ENCODE peak calls at places on chromosomes 13 and 19, in six cellular contexts. A, E, Y, G, K and M are unnamed samples.

GRCh38 chr19:49447485-49448431 is 3.9 kb downstream of the PIH1D1 start:
- DNase-seq in A (no peak), E (no peak), Y (no peak), G (peak), K (no peak), M (peak)

GRCh38 chr19:32416749-32417469 is 11.3 kb downstream of the DPY19L3 start:
- DNase-seq in A (no peak), E (no peak), Y (no peak), G (no peak), K (no peak), M (no peak)

GRCh38 chr13:26528527-26528926 is 29.0 kb upstream of the WASF3 start:
- DNase-seq in A (no peak), E (no peak), Y (no peak), G (no peak), K (no peak), M (no peak)

GRCh38 chr13:106182404-106182803 is 353.1 kb downstream of the EFNB2 start:
- DNase-seq in A (no peak), E (no peak), Y (no peak), G (no peak), K (no peak), M (no peak)

GRCh38 chr13:32969516-32969941 is 46.7 kb upstream of the KL start:
- DNase-seq in A (no peak), E (no peak), Y (no peak), G (peak), K (no peak), M (no peak)

GRCh38 chr13:33785384-33785783 is 32.6 kb upstream of the RFC3 start:
- DNase-seq in A (no peak), E (no peak), Y (no peak), G (no peak), K (no peak), M (no peak)

GRCh38 chr13:95593462-95593861 is 40.9 kb downstream of the CLDN10 start:
- DNase-seq in A (no peak), E (no peak), Y (no peak), G (no peak), K (no peak), M (no peak)

GRCh38 chr13:21964686-21965085 is 293.8 kb downstream of the FGF9 start:
- DNase-seq in A (no peak), E (no peak), Y (no peak), G (no peak), K (no peak), M (no peak)

GRCh38 chr13:38630780-38631179 is 56.1 kb upstream of the FREM2 start:
- DNase-seq in A (no peak), E (no peak), Y (no peak), G (no peak), K (no peak), M (no peak)

GRCh38 chr19:29664753-29665214 is 477 bp upstream of the PLEKHF1 start:
- DNase-seq in A (no peak), E (no peak), Y (no peak), G (no peak), K (no peak), M (no peak)

GRCh38 chr19:29660835-29661234 is 4.4 kb upstream of the PLEKHF1 start:
- DNase-seq in A (no peak), E (peak), Y (no peak), G (no peak), K (no peak), M (no peak)

GRCh38 chr19:29663861-29664752 is 1.2 kb upstream of the PLEKHF1 start:
- DNase-seq in A (no peak), E (peak), Y (no peak), G (no peak), K (no peak), M (peak)

GRCh38 chr19:29662278-29662603 is 3.0 kb upstream of the PLEKHF1 start:
- DNase-seq in A (no peak), E (no peak), Y (no peak), G (no peak), K (no peak), M (no peak)

DNA sequence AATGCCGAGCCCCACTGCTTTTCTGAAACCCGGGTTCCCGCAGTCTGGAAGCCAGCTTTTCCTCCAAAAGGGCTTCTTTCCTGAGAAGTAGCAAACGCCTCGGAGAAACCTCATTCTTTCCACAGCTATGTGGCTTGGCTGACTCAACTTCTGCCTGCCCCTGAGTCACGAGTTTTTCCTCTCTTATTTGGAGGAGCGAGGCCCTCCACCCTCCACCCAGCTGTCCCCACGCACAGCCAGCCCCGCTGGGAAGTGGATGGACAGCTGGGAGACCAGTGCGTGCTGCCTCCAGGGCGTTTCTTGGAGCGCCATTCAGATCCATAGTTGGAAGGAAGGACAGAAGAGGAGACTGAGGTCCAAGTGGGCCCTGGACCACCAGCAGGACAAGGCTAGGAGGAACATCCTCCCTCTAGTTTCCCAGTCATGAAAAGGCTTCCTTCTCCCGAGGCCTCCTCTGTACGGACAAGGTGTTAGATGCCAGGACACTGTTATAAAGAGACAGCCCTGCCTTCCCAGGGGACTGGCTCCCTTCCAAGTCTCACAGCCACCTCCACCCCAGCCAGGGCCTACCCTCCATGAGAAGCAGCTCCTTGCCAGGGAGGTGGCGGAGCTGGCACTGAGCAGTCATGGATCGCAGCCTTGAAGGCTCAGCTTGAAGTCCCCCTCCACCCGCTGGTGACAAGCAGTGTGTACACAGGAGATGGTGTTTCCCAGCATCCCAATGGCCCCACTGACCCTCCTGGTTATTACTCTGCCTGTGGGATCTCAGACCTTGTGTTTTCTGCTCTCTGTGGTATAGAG is 2.5 kb upstream of the PLEKHF1 start:
- DNase-seq in A (peak), E (peak), Y (peak), G (peak), K (no peak), M (peak)
- TF ChIP-seq POLR2A in A (no peak), E (no peak), Y (no peak), G (no peak), K (no peak), M (no peak)

GRCh38 chr13:75120071-75120470 is 361.9 kb downstream of the TBC1D4 start:
- DNase-seq in A (no peak), E (no peak), Y (no peak), G (no peak), K (no peak), M (no peak)
- TF ChIP-seq POLR2A in A (no peak), E (no peak), Y (no peak), G (no peak), K (no peak), M (no peak)

DNA sequence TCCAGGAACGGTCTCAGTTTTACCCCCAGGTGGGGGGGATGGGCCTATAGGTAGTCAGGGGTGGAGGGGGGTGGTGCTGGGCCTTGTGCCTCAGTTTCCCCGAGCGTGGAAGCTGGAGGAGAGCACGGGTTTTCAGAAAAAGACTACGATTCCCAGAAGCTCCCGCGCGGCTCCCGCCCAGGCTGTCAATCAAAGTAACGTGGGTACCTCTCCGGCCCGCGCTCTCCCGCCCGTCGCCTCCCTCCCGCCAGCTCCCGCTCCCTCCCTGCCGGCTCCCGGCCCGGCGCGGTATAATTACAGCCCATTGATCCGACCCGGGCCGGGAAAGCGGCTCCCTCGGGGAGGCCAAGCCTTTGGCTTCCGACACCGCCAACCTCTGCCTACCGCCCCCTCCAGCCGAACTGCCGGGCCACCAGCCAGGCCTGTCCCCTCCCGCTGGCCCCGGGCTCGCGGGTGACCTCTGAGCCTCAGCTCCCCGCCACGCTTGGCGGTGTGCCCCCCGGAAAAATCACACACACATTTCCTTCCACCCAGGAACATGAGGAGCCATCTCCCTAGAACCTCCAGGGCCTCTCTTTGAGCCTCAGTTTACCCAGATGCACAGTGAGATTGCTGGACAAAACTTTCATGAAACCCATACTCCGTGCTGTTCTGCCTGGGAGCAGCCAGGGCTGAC is 7.2 kb upstream of the TLE2 start:
- DNase-seq in A (peak), E (peak), Y (peak), G (peak), K (peak), M (peak)
- TF ChIP-seq POLR2A in A (no peak), E (no peak), Y (no peak), G (peak), K (no peak), M (no peak)

GRCh38 chr19:10566658-10567410 is 1.0 kb upstream of the KRI1 start:
- DNase-seq in A (peak), E (no peak), Y (no peak), G (no peak), K (no peak), M (no peak)

GRCh38 chr19:10566408-10566657 is 523 bp upstream of the KRI1 start:
- DNase-seq in A (no peak), E (no peak), Y (no peak), G (no peak), K (no peak), M (no peak)

GRCh38 chr19:10567696-10568443 is 909 bp downstream of the CDKN2D start:
- DNase-seq in A (no peak), E (no peak), Y (no peak), G (no peak), K (no peak), M (no peak)

GRCh38 chr19:10568444-10568825 is 344 bp downstream of the CDKN2D start:
- DNase-seq in A (peak), E (peak), Y (no peak), G (no peak), K (no peak), M (peak)

GRCh38 chr19:10568826-10569651 is at the start of gene CDKN2D:
- DNase-seq in A (peak), E (peak), Y (peak), G (peak), K (peak), M (peak)
- TF ChIP-seq POLR2A in A (peak), E (no peak), Y (no peak), G (no peak), K (no peak), M (no peak)

GRCh38 chr19:51689751-51690358 is 3.3 kb upstream of the SPACA6 start:
- DNase-seq in A (peak), E (no peak), Y (no peak), G (peak), K (peak), M (peak)

GRCh38 chr19:51692065-51692915 is 840 bp upstream of the SPACA6 start:
- DNase-seq in A (no peak), E (no peak), Y (no peak), G (no peak), K (no peak), M (no peak)

GRCh38 chr19:51690359-51691121 is 2.6 kb upstream of the SPACA6 start:
- DNase-seq in A (peak), E (peak), Y (peak), G (peak), K (peak), M (peak)

GRCh38 chr19:51693246-51693645 is at the start of gene SPACA6:
- DNase-seq in A (no peak), E (no peak), Y (no peak), G (no peak), K (no peak), M (no peak)

GRCh38 chr19:51691122-51692064 is 1.7 kb upstream of the SPACA6 start:
- DNase-seq in A (no peak), E (no peak), Y (no peak), G (no peak), K (no peak), M (no peak)
- TF ChIP-seq POLR2A in A (no peak), E (no peak), Y (no peak), G (no peak), K (no peak), M (no peak)

GRCh38 chr19:15307169-15307568 is 25.2 kb downstream of the BRD4 start:
- DNase-seq in A (no peak), E (no peak), Y (no peak), G (no peak), K (no peak), M (no peak)

GRCh38 chr19:15305582-15306334 is 26.6 kb downstream of the BRD4 start:
- DNase-seq in A (no peak), E (no peak), Y (no peak), G (no peak), K (no peak), M (no peak)

GRCh38 chr19:15300533-15301194 is 31.7 kb downstream of the BRD4 start:
- DNase-seq in A (no peak), E (no peak), Y (no peak), G (no peak), K (no peak), M (no peak)

GRCh38 chr19:15303105-15303780 is 29.1 kb downstream of the BRD4 start:
- DNase-seq in A (no peak), E (no peak), Y (no peak), G (no peak), K (no peak), M (no peak)

DNA sequence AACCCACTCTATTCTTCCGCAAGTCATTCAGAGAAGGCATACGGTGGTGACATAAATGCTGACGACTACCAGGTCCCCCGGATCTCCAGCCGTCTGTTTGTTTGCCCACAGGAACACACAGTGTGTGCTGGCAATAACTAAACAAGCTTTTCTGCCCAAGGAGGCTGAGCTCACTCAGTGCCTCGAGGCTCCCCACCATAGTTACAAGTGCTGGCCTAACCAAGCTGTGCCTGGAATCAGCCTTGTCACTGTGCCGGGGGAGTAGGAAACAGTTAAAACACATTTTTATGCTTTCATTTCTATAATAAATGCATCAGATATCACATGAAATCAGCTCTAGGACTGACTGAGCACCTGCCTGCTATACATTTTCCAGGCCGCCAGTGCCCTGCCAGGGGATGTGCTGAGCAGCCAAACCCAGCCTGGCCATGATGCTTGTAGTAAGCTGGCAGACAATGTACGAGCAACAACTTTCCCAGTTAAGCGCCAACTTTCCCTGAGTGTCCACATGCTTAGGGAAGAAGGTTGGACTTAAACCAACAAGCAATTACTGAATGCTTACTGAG is 28.1 kb downstream of the BRD4 start:
- DNase-seq in A (no peak), E (no peak), Y (no peak), G (no peak), K (no peak), M (peak)
- TF ChIP-seq POLR2A in A (no peak), E (no peak), Y (no peak), G (no peak), K (no peak), M (no peak)

GRCh38 chr19:12938536-12939291 is at the start of gene CALR:
- DNase-seq in A (peak), E (no peak), Y (no peak), G (peak), K (no peak), M (peak)

GRCh38 chr19:12939908-12940533 is 1.6 kb downstream of the CALR start:
- DNase-seq in A (no peak), E (no peak), Y (no peak), G (no peak), K (no peak), M (no peak)

GRCh38 chr19:12940897-12941296 is 2.5 kb downstream of the CALR start:
- DNase-seq in A (no peak), E (no peak), Y (no peak), G (no peak), K (no peak), M (no peak)

GRCh38 chr19:12938054-12938535 is 314 bp upstream of the CALR start:
- DNase-seq in A (peak), E (peak), Y (peak), G (peak), K (peak), M (peak)

GRCh38 chr19:12939292-12939606 is 840 bp downstream of the CALR start:
- DNase-seq in A (peak), E (no peak), Y (no peak), G (no peak), K (no peak), M (peak)
- TF ChIP-seq POLR2A in A (no peak), E (no peak), Y (no peak), G (no peak), K (no peak), M (no peak)

GRCh38 chr19:45766919-45767346 is 2.1 kb downstream of the SIX5 start:
- DNase-seq in A (no peak), E (no peak), Y (peak), G (no peak), K (no peak), M (peak)

GRCh38 chr19:45766293-45766918 is 2.6 kb downstream of the SIX5 start:
- DNase-seq in A (no peak), E (no peak), Y (no peak), G (no peak), K (no peak), M (peak)

GRCh38 chr19:45768644-45769053 is 403 bp downstream of the SIX5 start:
- DNase-seq in A (peak), E (no peak), Y (peak), G (no peak), K (peak), M (peak)

GRCh38 chr19:45767881-45768643 is 990 bp downstream of the SIX5 start:
- DNase-seq in A (peak), E (peak), Y (peak), G (peak), K (peak), M (peak)

GRCh38 chr19:45767410-45767880 is 1.6 kb downstream of the SIX5 start:
- DNase-seq in A (peak), E (peak), Y (peak), G (peak), K (peak), M (peak)
- TF ChIP-seq POLR2A in A (peak), E (peak), Y (no peak), G (no peak), K (no peak), M (peak)

DNA sequence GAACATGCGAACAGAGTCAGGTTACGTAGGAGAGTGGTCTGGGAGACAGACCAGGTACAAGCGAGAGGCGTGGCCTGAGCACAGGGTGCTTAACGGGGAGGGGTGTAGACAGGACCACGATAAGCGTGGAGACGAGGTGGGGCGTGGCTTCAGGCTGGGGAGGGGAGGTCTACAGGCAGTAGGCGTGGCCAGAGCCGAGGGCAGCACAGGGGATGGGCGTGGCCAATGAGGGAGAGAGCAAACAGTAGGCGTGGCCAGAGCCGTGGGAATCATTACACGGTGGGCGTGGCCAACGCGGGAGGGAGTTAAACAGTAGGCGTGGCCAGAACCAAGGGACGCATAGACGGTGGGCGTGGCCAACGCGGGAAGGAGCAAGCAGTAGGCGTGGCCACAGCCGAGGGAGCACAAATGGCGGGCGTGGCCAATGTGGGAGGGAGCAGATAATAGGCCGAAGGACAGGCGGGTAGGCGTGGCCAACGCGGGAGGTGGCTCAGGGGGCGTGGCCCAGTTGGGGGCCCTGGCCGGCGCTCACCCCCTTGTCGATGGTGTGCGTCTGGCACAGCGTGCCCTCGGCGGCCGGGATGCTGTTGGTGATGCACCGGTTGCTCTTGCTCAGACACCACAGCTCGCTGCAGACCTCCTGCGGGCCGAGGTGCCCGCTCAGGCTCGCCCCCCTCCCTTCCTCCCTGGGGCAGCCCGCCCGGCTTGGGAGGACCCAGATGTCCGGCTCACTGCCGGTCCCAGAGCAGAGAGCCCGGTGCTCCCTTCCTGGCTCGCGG is 15.2 kb upstream of the MYO1F start:
- DNase-seq in A (peak), E (peak), Y (peak), G (peak), K (peak), M (peak)
- TF ChIP-seq POLR2A in A (no peak), E (no peak), Y (no peak), G (peak), K (peak), M (no peak)

GRCh38 chr19:18304496-18305312 is 18.2 kb downstream of the LSM4 start:
- DNase-seq in A (peak), E (peak), Y (peak), G (peak), K (no peak), M (peak)
- TF ChIP-seq POLR2A in A (peak), E (peak), Y (peak), G (peak), K (no peak), M (peak)